ENCODE peak calls at places on chromosome 3, in nine cellular contexts. One of them, this sample, is unnamed.

GRCh38 chr3:134147411-134147810 is 103.2 kb downstream of the RYK start:
- ATAC-seq in aorta: no peak
- ATAC-seq in A549: no peak
- ATAC-seq in T-cell: no peak
- ATAC-seq in SK-N-SH treated with all-trans-retinoic acid at 6 μM for 48 hours: no peak
- ATAC-seq in gastroesophageal sphincter: no peak
- ATAC-seq in upper lobe of right lung: no peak
- ATAC-seq in sciatic nerve: no peak
- ATAC-seq in GM23338: no peak
- ATAC-seq in this sample: no peak

GRCh38 chr3:39839504-39839903 is 30.1 kb downstream of the MYRIP start:
- ATAC-seq in upper lobe of right lung: no peak
- ATAC-seq in aorta: no peak
- ATAC-seq in sciatic nerve: no peak
- ATAC-seq in A549: no peak
- ATAC-seq in T-cell: no peak
- ATAC-seq in GM23338: no peak
- ATAC-seq in gastroesophageal sphincter: no peak
- ATAC-seq in SK-N-SH treated with all-trans-retinoic acid at 6 μM for 48 hours: no peak
- ATAC-seq in this sample: no peak

GRCh38 chr3:138960417-138960852 is 13.4 kb downstream of the FOXL2NB start:
- ATAC-seq in GM23338: peak
- ATAC-seq in aorta: no peak
- ATAC-seq in sciatic nerve: no peak
- ATAC-seq in SK-N-SH treated with all-trans-retinoic acid at 6 μM for 48 hours: no peak
- ATAC-seq in T-cell: peak
- ATAC-seq in upper lobe of right lung: no peak
- ATAC-seq in A549: no peak
- ATAC-seq in gastroesophageal sphincter: no peak
- ATAC-seq in this sample: no peak

GRCh38 chr3:101513419-101513986 is 491 bp upstream of the SENP7 start:
- ATAC-seq in upper lobe of right lung: peak
- ATAC-seq in sciatic nerve: peak
- ATAC-seq in gastroesophageal sphincter: peak
- ATAC-seq in GM23338: peak
- ATAC-seq in aorta: peak
- ATAC-seq in T-cell: peak
- ATAC-seq in A549: peak
- ATAC-seq in SK-N-SH treated with all-trans-retinoic acid at 6 μM for 48 hours: peak
- ATAC-seq in this sample: peak

GRCh38 chr3:56593455-56594158 is 36.6 kb downstream of the CCDC66 start:
- ATAC-seq in T-cell: peak
- ATAC-seq in GM23338: no peak
- ATAC-seq in SK-N-SH treated with all-trans-retinoic acid at 6 μM for 48 hours: no peak
- ATAC-seq in aorta: no peak
- ATAC-seq in A549: no peak
- ATAC-seq in upper lobe of right lung: peak
- ATAC-seq in gastroesophageal sphincter: no peak
- ATAC-seq in sciatic nerve: no peak
- ATAC-seq in this sample: peak

GRCh38 chr3:50815844-50816243 is 141.1 kb downstream of the DOCK3 start:
- ATAC-seq in sciatic nerve: no peak
- ATAC-seq in T-cell: no peak
- ATAC-seq in gastroesophageal sphincter: no peak
- ATAC-seq in A549: no peak
- ATAC-seq in aorta: no peak
- ATAC-seq in GM23338: no peak
- ATAC-seq in SK-N-SH treated with all-trans-retinoic acid at 6 μM for 48 hours: no peak
- ATAC-seq in upper lobe of right lung: no peak
- ATAC-seq in this sample: no peak

GRCh38 chr3:46858456-46858855 is 4.8 kb downstream of the MYL3 start:
- ATAC-seq in SK-N-SH treated with all-trans-retinoic acid at 6 μM for 48 hours: no peak
- ATAC-seq in A549: no peak
- ATAC-seq in T-cell: no peak
- ATAC-seq in gastroesophageal sphincter: no peak
- ATAC-seq in GM23338: no peak
- ATAC-seq in sciatic nerve: no peak
- ATAC-seq in aorta: no peak
- ATAC-seq in upper lobe of right lung: no peak
- ATAC-seq in this sample: no peak

GRCh38 chr3:88219138-88219792 is 69.5 kb downstream of the C3orf38 start:
- ATAC-seq in aorta: peak
- ATAC-seq in A549: peak
- ATAC-seq in T-cell: no peak
- ATAC-seq in gastroesophageal sphincter: no peak
- ATAC-seq in GM23338: peak
- ATAC-seq in upper lobe of right lung: peak
- ATAC-seq in sciatic nerve: peak
- ATAC-seq in SK-N-SH treated with all-trans-retinoic acid at 6 μM for 48 hours: peak
- ATAC-seq in this sample: peak

GRCh38 chr3:42763023-42763422 is 10.0 kb downstream of the CCDC13 start:
- ATAC-seq in sciatic nerve: no peak
- ATAC-seq in aorta: no peak
- ATAC-seq in T-cell: no peak
- ATAC-seq in SK-N-SH treated with all-trans-retinoic acid at 6 μM for 48 hours: peak
- ATAC-seq in gastroesophageal sphincter: peak
- ATAC-seq in A549: no peak
- ATAC-seq in GM23338: no peak
- ATAC-seq in upper lobe of right lung: no peak
- ATAC-seq in this sample: peak

GRCh38 chr3:144039661-144040060 is 68.0 kb downstream of the DIPK2A start:
- ATAC-seq in GM23338: no peak
- ATAC-seq in gastroesophageal sphincter: no peak
- ATAC-seq in SK-N-SH treated with all-trans-retinoic acid at 6 μM for 48 hours: no peak
- ATAC-seq in sciatic nerve: no peak
- ATAC-seq in A549: no peak
- ATAC-seq in aorta: no peak
- ATAC-seq in T-cell: no peak
- ATAC-seq in upper lobe of right lung: no peak
- ATAC-seq in this sample: no peak